ENCODE peak calls at places on chromosomes 6 and 20, in five cellular contexts. K is IMR-90, A is endothelial cell of umbilical vein, E is H9, Q is GM12878. H is an unnamed sample.

GRCh38 chr20:48683467-48684175 is 144.2 kb downstream of the PREX1 start:
- DNase-seq in K (no peak), A (peak; percentile 40), E (no peak), Q (no peak), H (no peak)

GRCh38 chr20:31719644-31720485 is 2.8 kb downstream of the BCL2L1 start:
- DNase-seq in K (no peak), A (no peak), E (peak; percentile 58), Q (no peak), H (no peak)

GRCh38 chr20:64077094-64077493 is 2.2 kb downstream of the RGS19 start:
- DNase-seq in K (no peak), A (no peak), E (no peak), Q (no peak), H (no peak)

GRCh38 chr6:157644043-157644810 is 178.8 kb upstream of the SNX9 start:
- DNase-seq in K (no peak), A (peak; percentile 41), E (no peak), Q (no peak), H (no peak)

GRCh38 chr6:157674061-157674460 is 149.0 kb upstream of the SNX9 start:
- DNase-seq in K (no peak), A (no peak), E (no peak), Q (no peak), H (no peak)

GRCh38 chr6:12152023-12152960 is 137.9 kb upstream of the EDN1 start:
- DNase-seq in K (no peak), A (no peak), E (no peak), Q (no peak), H (no peak)

GRCh38 chr6:156262014-156262413 is 515.2 kb upstream of the ARID1B start:
- DNase-seq in K (no peak), A (no peak), E (no peak), Q (no peak), H (no peak)

GRCh38 chr20:6094038-6094437 is 28.8 kb downstream of the FERMT1 start:
- DNase-seq in K (no peak), A (no peak), E (no peak), Q (peak; percentile 7), H (no peak)

GRCh38 chr20:53922901-53923314 is 147.5 kb downstream of the BCAS1 start:
- DNase-seq in K (no peak), A (no peak), E (no peak), Q (no peak), H (no peak)

GRCh38 chr6:10449751-10450150 is 34.9 kb upstream of the TFAP2A start:
- DNase-seq in K (no peak), A (no peak), E (no peak), Q (no peak), H (no peak)

GRCh38 chr20:25258463-25258805 is 10.5 kb downstream of the PYGB start:
- DNase-seq in K (no peak), A (no peak), E (peak; percentile 13), Q (no peak), H (no peak)

GRCh38 chr6:113763311-113763766 is 93.8 kb upstream of the MARCKS start:
- DNase-seq in K (peak; percentile 7), A (peak; percentile 47), E (no peak), Q (no peak), H (peak; percentile 28)

GRCh38 chr20:4099905-4100675 is 84.7 kb upstream of the RNF24 start:
- DNase-seq in K (peak; percentile 48), A (no peak), E (no peak), Q (no peak), H (no peak)

DNA sequence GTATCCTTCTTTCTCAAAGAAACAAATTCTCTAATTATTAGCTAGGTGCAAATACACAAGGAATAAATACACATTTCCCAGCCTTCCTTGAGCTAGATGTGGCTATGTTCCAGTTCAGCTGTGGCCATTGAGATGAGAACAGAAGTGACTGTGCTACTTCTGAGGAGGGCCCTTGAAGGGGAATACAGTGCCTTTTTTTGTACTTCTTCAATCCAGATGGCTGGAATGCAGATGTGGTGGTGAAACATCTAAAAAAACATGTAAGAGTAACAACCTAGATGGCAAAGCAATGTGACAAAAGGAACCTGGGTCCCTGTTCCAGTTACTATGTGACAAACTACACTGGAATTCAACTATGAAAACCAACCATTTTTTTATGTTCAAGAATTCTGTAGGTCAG is 115.4 kb upstream of the DST start:
- DNase-seq in K (no peak), A (no peak), E (no peak), Q (no peak), H (no peak)
- H3K4me1 ChIP-seq in K (peaks cover 22% of the 10 kb centered on the region), A (no peaks in the 10 kb centered on the region), E (peaks cover 7% of the 10 kb centered on the region), Q (peaks cover 81% of the 10 kb centered on the region), H (peaks cover 30% of the 10 kb centered on the region)

GRCh38 chr20:2692036-2692885 is at the start of gene EBF4:
- DNase-seq in K (no peak), A (peak; percentile 31), E (peak; percentile 52), Q (no peak), H (no peak)
- H3K9ac ChIP-seq in K (peak within 1 kb of the TSS; percentile 61), A (no peak within 1 kb of the TSS), E (no peak within 1 kb of the TSS), Q (no peak within 1 kb of the TSS), H (no peak within 1 kb of the TSS)

GRCh38 chr6:109079981-109080380 is 14.7 kb downstream of the SESN1 start:
- DNase-seq in K (no peak), A (no peak), E (no peak), Q (no peak), H (no peak)
- H3K4me1 ChIP-seq in K (peaks cover 3% of the 10 kb centered on the region), A (peaks cover 5% of the 10 kb centered on the region), E (no peaks in the 10 kb centered on the region), Q (no peaks in the 10 kb centered on the region), H (no peaks in the 10 kb centered on the region)

GRCh38 chr6:43494321-43494720 is 15.8 kb downstream of the LRRC73 start:
- DNase-seq in K (no peak), A (no peak), E (no peak), Q (no peak), H (no peak)

GRCh38 chr6:43493833-43494232 is 16.3 kb downstream of the LRRC73 start:
- DNase-seq in K (no peak), A (no peak), E (no peak), Q (no peak), H (no peak)

GRCh38 chr6:43491750-43492661 is 14.6 kb downstream of the TJAP1 start:
- DNase-seq in K (peak; percentile 77), A (peak; percentile 50), E (no peak), Q (no peak), H (no peak)

GRCh38 chr6:43492673-43493072 is 15.3 kb downstream of the TJAP1 start:
- DNase-seq in K (peak; percentile 46), A (no peak), E (no peak), Q (no peak), H (no peak)

DNA sequence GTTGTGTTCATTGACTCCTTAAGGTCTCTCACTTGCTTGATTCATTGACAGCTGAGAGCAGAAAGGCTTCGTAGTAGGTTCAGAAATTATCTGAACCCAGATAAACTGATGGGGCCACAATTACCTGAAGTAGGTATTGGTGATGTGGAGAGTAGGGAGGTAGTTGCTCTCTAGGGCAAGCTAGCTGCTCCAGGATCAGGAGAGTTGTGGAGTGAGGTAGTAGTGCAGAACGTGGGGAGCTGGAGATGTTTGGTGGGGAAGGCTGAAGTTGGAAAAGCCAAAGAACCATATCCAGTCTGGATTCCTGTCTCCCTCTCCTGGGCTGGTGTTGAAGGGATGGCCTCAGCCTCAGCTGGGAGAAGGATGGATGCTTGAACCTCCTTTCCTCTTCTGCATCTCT is 15.9 kb downstream of the TJAP1 start:
- DNase-seq in K (no peak), A (no peak), E (no peak), Q (no peak), H (no peak)
- H3K9ac ChIP-seq in K (no peak overlapping the region), A (no peak overlapping the region), E (no peak overlapping the region), Q (no peak overlapping the region), H (no peak overlapping the region)

GRCh38 chr6:37847704-37848103 is 28.2 kb downstream of the ZFAND3 start:
- DNase-seq in K (no peak), A (no peak), E (no peak), Q (no peak), H (no peak)

GRCh38 chr6:37845930-37846329 is 26.4 kb downstream of the ZFAND3 start:
- DNase-seq in K (peak; percentile 38), A (no peak), E (no peak), Q (no peak), H (no peak)

GRCh38 chr6:37851997-37852524 is 32.5 kb downstream of the ZFAND3 start:
- DNase-seq in K (no peak), A (no peak), E (no peak), Q (no peak), H (no peak)

GRCh38 chr6:37850728-37851285 is 31.3 kb downstream of the ZFAND3 start:
- DNase-seq in K (no peak), A (no peak), E (no peak), Q (no peak), H (no peak)

GRCh38 chr6:37850243-37850642 is 30.7 kb downstream of the ZFAND3 start:
- DNase-seq in K (no peak), A (no peak), E (no peak), Q (no peak), H (no peak)
- H3K4me1 ChIP-seq in K (peaks cover 9% of the 10 kb centered on the region), A (no peaks in the 10 kb centered on the region), E (no peaks in the 10 kb centered on the region), Q (peaks cover 8% of the 10 kb centered on the region), H (peaks cover 18% of the 10 kb centered on the region)

GRCh38 chr6:43766964-43767461 is 3.0 kb upstream of the VEGFA start:
- DNase-seq in K (no peak), A (no peak), E (no peak), Q (no peak), H (no peak)
- H3K9ac ChIP-seq in K (no peak overlapping the region), A (no peak overlapping the region), E (no peak overlapping the region), Q (no peak overlapping the region), H (no peak overlapping the region)

GRCh38 chr6:107124934-107125348 is 9.6 kb upstream of the BEND3 start:
- DNase-seq in K (no peak), A (no peak), E (no peak), Q (peak; percentile 40), H (no peak)
- H3K4me1 ChIP-seq in K (no peaks in the 10 kb centered on the region), A (peaks cover 6% of the 10 kb centered on the region), E (peaks cover 12% of the 10 kb centered on the region), Q (peaks cover 13% of the 10 kb centered on the region), H (no peaks in the 10 kb centered on the region)

GRCh38 chr6:35302604-35303218 is 5.1 kb downstream of the DEF6 start:
- DNase-seq in K (peak; percentile 9), A (no peak), E (peak; percentile 80), Q (peak; percentile 77), H (peak; percentile 58)
- H3K9ac ChIP-seq in K (no peak overlapping the region), A (no peak overlapping the region), E (no peak overlapping the region), Q (peak overlapping the region; percentile 75), H (peak overlapping the region; percentile 78)